ENCODE peak calls at places on chromosomes 4 and X, in ten cellular contexts. A is GM23338, G is breast epithelium, Z is stomach, N is HepG2, Q is suprapubic skin, M is transverse colon, B is K562, F is sigmoid colon, J is vagina. T is an unnamed sample.

GRCh38 chr4:110636677-110637407 is 14.0 kb upstream of the PITX2 start:
- DNase-seq in J (no peak), M (peak), Z (no peak), G (no peak), A (peak), Q (no peak), N (no peak), B (no peak), F (no peak), T (no peak)

GRCh38 chr4:13126976-13127910 is 356.9 kb downstream of the RAB28 start:
- DNase-seq in Q (no peak), M (no peak), B (no peak), N (no peak), Z (peak), J (no peak), F (no peak), G (no peak), A (no peak), T (no peak)

GRCh38 chr4:169282429-169283113 is 11.8 kb upstream of the SH3RF1 start:
- DNase-seq in N (no peak), Q (no peak), A (no peak), Z (no peak), J (no peak), F (no peak), G (no peak), B (no peak), M (no peak), T (no peak)

GRCh38 chrX:107936434-107936730 is 45.8 kb downstream of the TEX13B start:
- DNase-seq in F (no peak), B (no peak), G (no peak), N (no peak), Q (no peak), J (no peak), A (peak), Z (no peak), M (no peak), T (no peak)

GRCh38 chr4:19776929-19777328 is 474.8 kb upstream of the SLIT2 start:
- DNase-seq in Q (no peak), G (no peak), J (no peak), A (no peak), B (no peak), N (no peak), F (no peak), M (no peak), Z (no peak), T (no peak)

GRCh38 chrX:39764441-39764914 is 333.3 kb downstream of the BCOR start:
- DNase-seq in Z (no peak), F (peak), A (no peak), Q (no peak), J (no peak), M (no peak), N (no peak), G (no peak), B (no peak), T (no peak)

GRCh38 chr4:7391637-7392437 is 42.9 kb downstream of the PSAPL1 start:
- DNase-seq in B (no peak), A (no peak), J (peak), N (no peak), M (no peak), F (no peak), G (peak), Q (peak), Z (peak), T (no peak)

GRCh38 chr4:109611045-109611616 is 51.1 kb downstream of the MCUB start:
- DNase-seq in M (no peak), J (no peak), G (no peak), B (no peak), A (no peak), N (peak), F (no peak), Z (no peak), Q (no peak), T (no peak)

GRCh38 chr4:1534876-1535526 is 128.8 kb upstream of the NKX1-1 start:
- DNase-seq in B (no peak), Z (no peak), Q (no peak), J (no peak), A (no peak), F (peak), G (no peak), N (no peak), M (no peak), T (no peak)

GRCh38 chr4:168139336-168139735 is 47.0 kb downstream of the ANXA10 start:
- DNase-seq in G (no peak), Q (no peak), A (no peak), B (no peak), M (no peak), J (no peak), N (no peak), F (no peak), Z (no peak), T (no peak)

GRCh38 chr4:2180410-2180809 is 61.5 kb downstream of the HAUS3 start:
- DNase-seq in J (no peak), M (no peak), N (no peak), Q (no peak), F (no peak), A (no peak), G (no peak), B (no peak), Z (no peak), T (no peak)

GRCh38 chrX:8984231-8984630 is 49.7 kb downstream of the FAM9B start:
- DNase-seq in A (no peak), N (no peak), Q (no peak), F (no peak), B (no peak), Z (no peak), J (no peak), M (no peak), G (no peak), T (no peak)

GRCh38 chr4:23455482-23455881 is 434.4 kb downstream of the PPARGC1A start:
- DNase-seq in G (no peak), A (peak), J (no peak), Q (no peak), N (peak), F (no peak), B (no peak), M (no peak), Z (no peak), T (no peak)

GRCh38 chr4:44493924-44494323 is 45.3 kb upstream of the KCTD8 start:
- DNase-seq in B (peak), Q (no peak), G (no peak), M (no peak), F (no peak), J (no peak), Z (no peak), N (peak), A (peak), T (no peak)
- TF ChIP-seq CTCF in B (no peak), Q (no peak), G (no peak), M (no peak), F (no peak), J (no peak), Z (peak), N (peak), A (peak), T (no peak)

GRCh38 chr4:184942447-184943425 is 75.6 kb upstream of the HELT start:
- DNase-seq in F (no peak), Q (no peak), B (peak), G (no peak), M (no peak), N (no peak), Z (no peak), A (no peak), J (peak), T (peak)

GRCh38 chr4:184939978-184940377 is 78.3 kb upstream of the HELT start:
- DNase-seq in B (no peak), F (no peak), J (no peak), G (no peak), N (no peak), Q (no peak), A (no peak), M (no peak), Z (no peak), T (no peak)

GRCh38 chr4:184940500-184940899 is 77.8 kb upstream of the HELT start:
- DNase-seq in Q (no peak), Z (no peak), G (no peak), J (peak), B (peak), F (no peak), M (no peak), N (no peak), A (no peak), T (no peak)

GRCh38 chr4:184938871-184939270 is 79.4 kb upstream of the HELT start:
- DNase-seq in M (no peak), N (no peak), B (no peak), A (no peak), J (peak), F (no peak), Z (no peak), Q (no peak), G (no peak), T (no peak)

GRCh38 chr4:184941671-184942070 is 76.6 kb upstream of the HELT start:
- DNase-seq in Z (no peak), N (no peak), Q (no peak), J (no peak), F (no peak), G (no peak), B (no peak), M (no peak), A (no peak), T (no peak)
- TF ChIP-seq POLR2AphosphoS5 in Z (no peak), N (no peak), Q (no peak), J (no peak), F (no peak), G (no peak), B (no peak), M (no peak), A (no peak), T (no peak)

DNA sequence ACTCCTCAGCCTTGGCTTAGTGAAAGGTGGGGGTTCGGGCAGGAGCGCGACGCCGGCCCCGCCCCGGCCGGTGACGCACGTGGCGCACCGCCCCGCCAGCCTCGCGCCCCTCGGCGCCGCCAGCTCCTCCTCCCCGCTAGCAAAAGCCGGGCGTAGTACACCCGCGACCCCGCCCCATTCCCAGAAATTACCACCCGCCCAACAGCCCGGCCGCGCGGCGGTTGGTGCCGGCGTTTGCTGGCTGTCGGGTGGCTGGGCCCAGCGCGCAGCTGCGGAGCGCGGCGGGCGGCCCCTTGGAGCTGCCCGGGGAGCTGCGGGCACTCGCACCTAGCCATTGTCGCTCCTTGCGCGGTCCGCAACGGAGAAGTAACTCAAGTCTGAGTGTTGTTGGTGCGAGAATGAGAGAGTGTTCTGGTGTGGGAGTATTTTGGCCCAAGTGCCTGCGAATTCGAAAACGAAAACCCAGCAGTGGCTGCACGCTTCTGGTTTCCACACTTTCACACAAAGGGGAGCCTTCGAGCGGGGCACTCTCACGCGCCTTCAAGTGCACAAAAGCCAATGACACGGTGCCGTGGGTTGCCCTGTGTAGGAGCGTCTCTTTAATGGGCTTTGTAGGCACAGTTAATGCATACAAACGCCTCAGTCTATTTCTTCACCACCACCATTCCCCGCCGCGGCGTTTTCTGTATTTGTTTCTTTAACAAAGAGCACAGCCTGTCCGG is 1.0 kb upstream of the ELF2 start:
- DNase-seq in F (peak), N (peak), M (peak), Z (peak), G (peak), A (peak), J (peak), Q (peak), B (peak), T (peak)
- H3K27ac ChIP-seq in F (peak), N (peak), M (peak), Z (peak), G (peak), A (peak), J (peak), Q (peak), B (peak), T (peak)

GRCh38 chr4:184649026-184649970 is at the start of the genes CASP3 and PRIMPOL:
- DNase-seq in F (peak), Q (peak), A (peak), J (peak), B (peak), G (peak), M (peak), N (peak), Z (peak), T (peak)
- TF ChIP-seq CTCF in F (no peak), Q (no peak), A (no peak), J (no peak), B (peak), G (no peak), M (no peak), N (peak), Z (peak), T (peak)

GRCh38 chrX:14029425-14030247 is at the start of gene GEMIN8:
- DNase-seq in N (peak), B (peak), Q (peak), Z (peak), G (peak), M (peak), F (peak), A (peak), J (no peak), T (peak)
- TF ChIP-seq POLR2AphosphoS5 in N (peak), B (peak), Q (peak), Z (peak), G (peak), M (peak), F (peak), A (peak), J (peak), T (peak)

GRCh38 chr4:158778065-158778711 is 9.4 kb downstream of the FNIP2 start:
- DNase-seq in M (no peak), G (no peak), Q (no peak), A (no peak), J (no peak), F (no peak), N (no peak), Z (no peak), B (no peak), T (no peak)

GRCh38 chr4:158777423-158777822 is 8.6 kb downstream of the FNIP2 start:
- DNase-seq in A (no peak), G (no peak), Z (peak), B (no peak), F (no peak), J (no peak), Q (no peak), N (peak), M (no peak), T (no peak)

GRCh38 chr4:158776106-158776505 is 7.3 kb downstream of the FNIP2 start:
- DNase-seq in N (no peak), J (no peak), A (peak), F (no peak), M (no peak), G (no peak), Z (no peak), B (no peak), Q (no peak), T (no peak)

GRCh38 chr4:158781963-158782362 is 13.1 kb downstream of the FNIP2 start:
- DNase-seq in F (no peak), N (no peak), Z (no peak), A (no peak), J (no peak), B (no peak), M (no peak), Q (no peak), G (no peak), T (no peak)

GRCh38 chr4:158778712-158779111 is 9.9 kb downstream of the FNIP2 start:
- DNase-seq in J (no peak), G (no peak), Q (no peak), N (no peak), B (no peak), A (no peak), M (peak), Z (peak), F (no peak), T (no peak)
- H3K27ac ChIP-seq in J (no peak), G (no peak), Q (no peak), N (no peak), B (no peak), A (no peak), M (peak), Z (peak), F (peak), T (no peak)

GRCh38 chr4:95092762-95093161 is 335.0 kb downstream of the BMPR1B start:
- DNase-seq in G (no peak), B (peak), Z (no peak), N (no peak), A (no peak), M (no peak), J (no peak), F (no peak), Q (no peak), T (no peak)

GRCh38 chr4:95087657-95088455 is 330.1 kb downstream of the BMPR1B start:
- DNase-seq in N (no peak), G (no peak), A (no peak), B (peak), F (no peak), Z (no peak), J (no peak), M (no peak), Q (no peak), T (no peak)

GRCh38 chr4:95093936-95094929 is 336.5 kb downstream of the BMPR1B start:
- DNase-seq in N (no peak), J (no peak), M (no peak), Q (no peak), B (no peak), G (no peak), Z (no peak), A (no peak), F (no peak), T (no peak)

GRCh38 chr4:95093460-95093859 is 335.7 kb downstream of the BMPR1B start:
- DNase-seq in G (no peak), B (no peak), M (no peak), Z (no peak), F (no peak), Q (no peak), A (no peak), J (no peak), N (no peak), T (no peak)

GRCh38 chr4:95091272-95091671 is 333.5 kb downstream of the BMPR1B start:
- DNase-seq in Q (no peak), J (no peak), M (no peak), G (no peak), B (no peak), F (no peak), N (no peak), Z (no peak), A (no peak), T (no peak)
- TF ChIP-seq CTCF in Q (no peak), J (no peak), M (no peak), G (no peak), B (no peak), F (no peak), N (no peak), Z (no peak), A (no peak), T (no peak)

T was measured in prostate gland.